ENCODE peak calls at places on chromosomes 11 and 22, in ten cellular contexts. J, P, K, M, V, E, Q, A, N and F are unnamed samples.

GRCh38 chr11:3166268-3167142 is 1.4 kb upstream of the OSBPL5 start:
- DNase-seq in J (no peak), P (peak), K (no peak), M (no peak), V (peak), E (no peak), Q (no peak), A (no peak), N (no peak), F (peak)

GRCh38 chr11:15481871-15482270 is 367.1 kb downstream of the INSC start:
- DNase-seq in J (no peak), P (no peak), K (no peak), M (no peak), V (no peak), E (no peak), Q (no peak), A (no peak), N (no peak), F (no peak)

GRCh38 chr11:121544956-121545355 is 92.2 kb upstream of the SORL1-AS1 start:
- DNase-seq in J (no peak), P (no peak), K (no peak), M (no peak), V (no peak), E (no peak), Q (no peak), A (peak), N (no peak), F (no peak)

GRCh38 chr11:15562230-15562629 is 447.5 kb downstream of the INSC start:
- DNase-seq in J (no peak), P (no peak), K (no peak), M (no peak), V (no peak), E (no peak), Q (no peak), A (no peak), N (no peak), F (no peak)

GRCh38 chr11:108220721-108221346 is 1.6 kb downstream of the NPAT start:
- DNase-seq in J (no peak), P (no peak), K (no peak), M (no peak), V (no peak), E (no peak), Q (no peak), A (peak), N (no peak), F (no peak)

GRCh38 chr11:33735166-33735425 is 1.1 kb downstream of the CD59 start:
- DNase-seq in J (no peak), P (no peak), K (no peak), M (no peak), V (no peak), E (no peak), Q (no peak), A (no peak), N (no peak), F (no peak)

GRCh38 chr11:76152086-76152658 is 54.1 kb downstream of the WNT11 start:
- DNase-seq in J (peak), P (peak), K (peak), M (peak), V (peak), E (peak), Q (peak), A (peak), N (peak), F (peak)

GRCh38 chr11:2130881-2131352 is 8.3 kb downstream of the IGF2 start:
- DNase-seq in J (no peak), P (no peak), K (no peak), M (no peak), V (no peak), E (no peak), Q (no peak), A (no peak), N (no peak), F (peak)

GRCh38 chr22:35648066-35649025 is at the start of gene APOL6:
- DNase-seq in J (no peak), P (peak), K (no peak), M (no peak), V (peak), E (peak), Q (peak), A (peak), N (peak), F (peak)

GRCh38 chr11:28542556-28542955 is 434.4 kb downstream of the METTL15 start:
- DNase-seq in J (no peak), P (no peak), K (no peak), M (no peak), V (no peak), E (no peak), Q (no peak), A (no peak), N (no peak), F (no peak)

GRCh38 chr11:62122076-62122475 is 1.7 kb upstream of the INCENP start:
- DNase-seq in J (no peak), P (no peak), K (peak), M (no peak), V (no peak), E (no peak), Q (no peak), A (peak), N (no peak), F (no peak)
- TF ChIP-seq CTCF in J (no peak), P (no peak), K (no peak), M (no peak), V (no peak), E (no peak), Q (no peak), A (peak), N (peak), F (no peak)

DNA sequence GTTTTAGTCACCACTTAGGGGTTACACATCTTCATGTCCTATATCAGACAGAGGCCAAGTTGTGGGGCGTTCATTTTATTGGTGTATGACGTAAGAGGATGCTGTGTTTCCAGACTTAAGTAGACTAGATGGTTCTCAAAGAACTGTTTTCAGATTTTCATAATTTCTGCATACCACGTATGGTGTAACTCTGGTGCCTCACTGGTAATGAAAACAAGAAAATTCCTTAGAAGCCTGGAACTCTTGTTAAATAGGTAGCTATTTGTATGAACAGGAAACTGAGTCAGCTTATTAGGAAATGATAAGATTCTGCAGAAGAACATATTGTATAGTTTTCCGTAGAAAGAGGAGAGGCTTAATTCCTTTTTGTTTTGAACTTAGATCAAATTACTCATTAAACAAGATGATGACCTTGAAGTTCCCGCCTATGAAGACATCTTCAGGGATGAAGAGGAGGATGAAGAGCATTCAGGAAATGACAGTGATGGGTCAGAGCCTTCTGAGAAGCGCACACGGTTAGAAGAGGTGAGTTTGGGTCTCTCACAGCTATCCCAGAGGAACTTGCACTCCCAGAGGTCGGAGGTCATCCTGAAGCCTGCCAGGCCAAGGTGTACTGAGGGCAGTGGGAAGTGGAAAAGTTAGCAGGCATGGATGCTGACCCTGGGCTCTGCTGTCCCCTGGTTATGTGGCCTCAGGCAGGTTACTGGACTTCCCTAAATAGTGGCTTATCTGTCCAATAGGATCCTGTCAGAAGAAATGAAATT is 3.9 kb downstream of the CDC45 start:
- DNase-seq in J (no peak), P (no peak), K (no peak), M (no peak), V (no peak), E (no peak), Q (no peak), A (peak), N (peak), F (peak)
- H3K4me3 ChIP-seq in J (no peak), P (no peak), K (no peak), M (no peak), V (no peak), E (no peak), Q (no peak), A (no peak), N (peak), F (no peak)

GRCh38 chr22:41417622-41418390 is 28.8 kb downstream of the TOB2 start:
- DNase-seq in J (no peak), P (peak), K (no peak), M (peak), V (peak), E (peak), Q (peak), A (no peak), N (peak), F (peak)
- TF ChIP-seq POLR2A in J (no peak), P (peak), K (no peak), M (no peak), V (no peak), E (peak), Q (no peak), A (no peak), N (no peak), F (peak)

DNA sequence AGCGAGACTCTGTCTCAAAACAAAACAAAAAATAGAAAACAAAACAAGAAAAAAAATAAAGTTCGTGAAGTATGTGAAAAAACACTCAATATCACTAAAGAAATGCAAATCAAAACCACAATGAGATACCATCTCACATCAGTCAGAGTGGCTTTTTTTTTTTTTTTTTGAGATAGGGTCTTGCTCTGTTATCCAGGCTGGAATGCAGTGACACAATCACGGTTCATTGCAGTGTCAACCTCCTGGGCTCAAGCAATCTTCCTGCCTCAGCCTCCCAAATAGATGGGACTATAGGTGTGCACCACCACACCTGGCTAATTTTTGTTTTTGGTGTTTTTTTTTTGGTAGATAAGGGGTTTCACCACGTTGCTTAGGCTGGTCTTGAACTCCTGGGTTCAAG is 37.5 kb downstream of the ATG16L2 start:
- DNase-seq in J (no peak), P (no peak), K (no peak), M (no peak), V (no peak), E (no peak), Q (no peak), A (no peak), N (no peak), F (no peak)
- TF ChIP-seq CTCF in J (no peak), P (no peak), K (no peak), M (no peak), V (no peak), E (no peak), Q (no peak), A (no peak), N (no peak), F (no peak)

GRCh38 chr11:17720796-17721171 is 1.4 kb downstream of the MYOD1 start:
- DNase-seq in J (no peak), P (no peak), K (no peak), M (no peak), V (no peak), E (no peak), Q (no peak), A (no peak), N (no peak), F (no peak)
- H3K4me3 ChIP-seq in J (no peak), P (no peak), K (no peak), M (peak), V (no peak), E (no peak), Q (no peak), A (no peak), N (no peak), F (no peak)

DNA sequence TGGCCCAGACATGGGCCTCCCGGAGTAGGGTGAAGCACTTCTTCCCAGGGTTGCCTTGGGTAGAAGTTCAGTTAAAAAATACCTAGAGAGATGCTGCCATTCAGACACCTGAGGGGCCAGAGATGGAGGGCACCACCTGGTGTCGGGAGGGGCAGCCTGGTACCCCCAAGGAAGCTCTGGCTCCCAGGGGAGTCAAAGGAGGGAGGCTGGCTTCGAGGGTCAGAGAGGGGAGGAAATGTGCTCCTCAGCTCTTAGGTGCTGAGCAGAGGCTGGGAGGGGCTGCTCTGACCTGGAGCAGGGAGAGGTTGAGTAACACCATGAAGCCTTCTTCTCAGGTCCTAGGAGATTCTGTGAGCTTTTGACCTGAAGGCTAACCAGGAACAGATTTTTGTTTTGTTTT is 1.1 kb downstream of the USP35 start:
- DNase-seq in J (no peak), P (peak), K (no peak), M (peak), V (peak), E (no peak), Q (no peak), A (peak), N (no peak), F (no peak)
- TF ChIP-seq POLR2A in J (no peak), P (no peak), K (no peak), M (no peak), V (no peak), E (no peak), Q (no peak), A (no peak), N (no peak), F (no peak)

GRCh38 chr22:19848298-19849224 is 6.1 kb downstream of the GNB1L start:
- DNase-seq in J (no peak), P (peak), K (peak), M (no peak), V (no peak), E (no peak), Q (peak), A (no peak), N (peak), F (peak)
- TF ChIP-seq CTCF in J (no peak), P (no peak), K (no peak), M (no peak), V (no peak), E (no peak), Q (no peak), A (no peak), N (no peak), F (no peak)

GRCh38 chr22:40180403-40180802 is 2.7 kb downstream of the TNRC6B start:
- DNase-seq in J (no peak), P (no peak), K (no peak), M (no peak), V (no peak), E (no peak), Q (no peak), A (no peak), N (no peak), F (no peak)
- H3K4me3 ChIP-seq in J (peak), P (peak), K (no peak), M (peak), V (no peak), E (no peak), Q (no peak), A (peak), N (peak), F (no peak)